ENCODE peak calls at places on chromosomes 5 and 9, in six cellular contexts. V, X, M, Y, D and Q are unnamed samples.
A peak's percentile ranks its signal among the peaks of the same experiment; 100 is the strongest.

GRCh38 chr9:98678244-98678842 is 30.4 kb downstream of the GABBR2 start:
- DNase-seq in X (peak; percentile 42), D (no peak), Y (no peak), M (no peak), V (no peak), Q (no peak)

GRCh38 chr9:138058181-138058580 is 180.6 kb downstream of the CACNA1B start:
- DNase-seq in Y (no peak), V (no peak), D (no peak), M (no peak), X (no peak), Q (no peak)

GRCh38 chr5:173689171-173689676 is 72.8 kb upstream of the BOD1 start:
- DNase-seq in X (no peak), D (no peak), V (no peak), M (no peak), Y (no peak), Q (no peak)

GRCh38 chr5:142680605-142681259 is 5.2 kb downstream of the FGF1 start:
- DNase-seq in D (no peak), V (no peak), M (peak; percentile 77), X (peak; percentile 70), Y (peak; percentile 76), Q (no peak)

GRCh38 chr9:133739408-133740280 is 1.5 kb upstream of the SARDH start:
- DNase-seq in X (no peak), D (no peak), Y (no peak), V (no peak), M (no peak), Q (no peak)

GRCh38 chr9:17942498-17942897 is 363.6 kb downstream of the SH3GL2 start:
- DNase-seq in X (no peak), D (no peak), M (no peak), V (no peak), Y (no peak), Q (no peak)

GRCh38 chr9:109027176-109027575 is 13.9 kb upstream of the CTNNAL1 start:
- DNase-seq in D (no peak), V (no peak), X (no peak), M (peak; percentile 35), Y (peak; percentile 14), Q (no peak)

GRCh38 chr9:27467486-27467885 is 56.6 kb upstream of the IFNK start:
- DNase-seq in Y (no peak), V (no peak), X (no peak), M (no peak), D (no peak), Q (no peak)

GRCh38 chr5:55037046-55037771 is 13.2 kb downstream of the GZMK start:
- DNase-seq in Y (no peak), D (peak; percentile 16), M (peak; percentile 19), X (peak; percentile 86), V (no peak), Q (peak; percentile 79)

GRCh38 chr5:138439537-138440225 is 824 bp downstream of the REEP2 start:
- DNase-seq in Y (peak; percentile 3), M (no peak), V (no peak), D (no peak), X (peak; percentile 48), Q (no peak)

GRCh38 chr9:6490863-6491262 is 77.9 kb downstream of the UHRF2 start:
- DNase-seq in V (no peak), X (no peak), Y (no peak), M (no peak), D (no peak), Q (no peak)

GRCh38 chr5:35921930-35922329 is 16.5 kb downstream of the CAPSL start:
- DNase-seq in Y (no peak), X (no peak), D (no peak), M (no peak), V (no peak), Q (no peak)

GRCh38 chr9:87606921-87607521 is 109.4 kb downstream of the DAPK1 start:
- DNase-seq in D (no peak), M (peak; percentile 88), X (no peak), V (no peak), Y (peak; percentile 59), Q (no peak)

GRCh38 chr5:68189171-68189570 is 26.4 kb upstream of the PIK3R1 start:
- DNase-seq in D (no peak), X (no peak), Y (no peak), M (no peak), V (no peak), Q (no peak)

GRCh38 chr5:56676091-56676768 is 139.1 kb upstream of the MAP3K1 start:
- DNase-seq in Y (no peak), D (no peak), V (no peak), X (no peak), M (no peak), Q (no peak)

GRCh38 chr5:65327582-65327981 is 154.1 kb downstream of the ADAMTS6 start:
- DNase-seq in Y (peak; percentile 77), M (peak; percentile 89), X (no peak), V (no peak), D (no peak), Q (no peak)

GRCh38 chr9:37663926-37664325 is 13.2 kb downstream of the FRMPD1 start:
- DNase-seq in D (no peak), Y (no peak), M (no peak), X (no peak), V (no peak), Q (no peak)

GRCh38 chr5:91129748-91130147 is 253.4 kb downstream of the ARRDC3 start:
- DNase-seq in V (no peak), X (no peak), M (no peak), D (no peak), Y (no peak), Q (no peak)

GRCh38 chr5:91130759-91131158 is 252.4 kb downstream of the ARRDC3 start:
- DNase-seq in X (no peak), M (no peak), D (no peak), Y (no peak), V (no peak), Q (no peak)

GRCh38 chr5:91126888-91127287 is 256.2 kb downstream of the ARRDC3 start:
- DNase-seq in D (no peak), V (no peak), X (no peak), Y (no peak), M (no peak), Q (no peak)

GRCh38 chr5:91127682-91128081 is 255.4 kb downstream of the ARRDC3 start:
- DNase-seq in V (no peak), Y (no peak), D (no peak), M (no peak), X (no peak), Q (no peak)

GRCh38 chr5:91128604-91129003 is 254.5 kb downstream of the ARRDC3 start:
- DNase-seq in Y (peak; percentile 25), D (no peak), X (no peak), V (no peak), M (no peak), Q (no peak)
- H3K4me1 ChIP-seq in Y (peaks cover 15% of the 10 kb centered on the region), D (no peaks in the 10 kb centered on the region), X (no peaks in the 10 kb centered on the region), V (no peaks in the 10 kb centered on the region), M (peaks cover 14% of the 10 kb centered on the region), Q (no peaks in the 10 kb centered on the region)

GRCh38 chr9:121295662-121296191 is 27.8 kb downstream of the GSN start:
- DNase-seq in X (no peak), M (no peak), Y (no peak), V (no peak), D (no peak), Q (no peak)
- H3K27ac ChIP-seq in X (no peak overlapping the region), M (no peak overlapping the region), Y (no peak overlapping the region), V (no peak overlapping the region), D (no peak overlapping the region), Q (no peak overlapping the region)

DNA sequence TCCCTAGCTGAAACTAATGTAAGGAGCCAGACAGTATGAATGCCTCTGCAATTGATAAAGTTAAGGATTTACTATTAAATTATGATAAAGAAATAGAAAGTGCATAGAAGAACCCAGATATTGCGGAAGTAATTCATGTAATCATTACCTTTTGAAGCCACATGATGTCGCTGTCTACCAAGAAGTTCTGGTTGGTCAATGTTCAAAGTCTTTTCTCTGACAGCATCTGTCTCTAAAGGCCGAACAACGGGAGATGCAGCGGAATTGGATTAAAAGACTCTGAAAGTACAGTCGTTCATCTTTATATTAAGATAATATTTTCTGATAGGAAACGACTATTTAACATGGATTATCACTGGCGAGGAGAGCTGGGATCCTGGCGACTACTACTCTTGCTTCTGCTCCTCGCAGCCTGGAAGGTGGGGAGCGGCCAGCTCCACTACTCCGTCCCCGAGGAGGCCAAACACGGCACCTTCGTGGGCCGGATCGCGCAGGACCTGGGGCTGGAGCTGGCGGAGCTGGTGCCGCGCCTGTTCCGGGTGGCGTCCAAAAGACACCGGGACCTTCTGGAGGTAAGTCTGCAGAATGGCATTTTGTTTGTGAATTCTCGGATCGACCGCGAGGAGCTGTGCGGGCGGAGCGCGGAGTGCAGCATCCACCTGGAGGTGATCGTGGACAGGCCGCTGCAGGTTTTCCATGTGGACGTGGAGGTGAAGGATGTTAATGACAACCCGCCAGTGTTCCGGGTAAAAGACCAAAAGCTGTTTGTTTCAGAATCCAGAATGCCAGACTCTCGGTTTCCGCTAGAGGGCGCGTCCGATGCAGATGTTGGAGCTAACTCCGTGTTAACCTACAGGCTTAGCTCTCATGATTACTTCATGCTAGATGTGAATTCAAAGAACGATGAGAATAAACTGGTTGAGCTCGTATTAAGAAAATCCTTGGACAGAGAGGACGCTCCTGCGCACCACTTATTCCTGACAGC is at the start of gene PCDHA8:
- DNase-seq in M (no peak), X (peak; percentile 77), Y (no peak), V (no peak), D (no peak), Q (no peak)
- H3K4me3 ChIP-seq in M (no peak within 1 kb of the TSS), X (no peak within 1 kb of the TSS), Y (no peak within 1 kb of the TSS), V (peak within 1 kb of the TSS; percentile 63), D (no peak within 1 kb of the TSS), Q (no peak within 1 kb of the TSS)

DNA sequence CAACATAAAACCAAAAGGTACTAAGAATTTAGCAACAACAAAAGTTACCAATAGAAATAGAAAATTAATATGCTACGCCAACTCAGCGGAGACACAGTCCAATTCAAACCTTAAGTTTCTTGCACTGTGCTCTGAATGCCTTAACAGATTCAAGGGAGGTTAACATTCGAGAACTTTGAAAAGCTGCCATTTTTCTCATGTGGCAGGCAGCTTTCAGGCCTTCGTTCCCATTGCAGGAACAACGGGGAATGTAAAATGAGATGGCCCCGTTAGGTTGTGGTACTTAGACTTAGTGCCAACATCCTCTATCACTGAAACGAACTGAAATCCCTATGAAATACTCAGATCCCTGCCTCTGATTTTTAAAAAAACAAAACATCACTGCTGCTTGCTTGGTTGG is 22.4 kb downstream of the FNBP1 start:
- DNase-seq in Y (no peak), V (no peak), D (no peak), M (peak; percentile 18), X (no peak), Q (no peak)
- H3K4me1 ChIP-seq in Y (peaks cover 6% of the 10 kb centered on the region), V (no peaks in the 10 kb centered on the region), D (peaks cover 22% of the 10 kb centered on the region), M (peaks cover 2% of the 10 kb centered on the region), X (no peaks in the 10 kb centered on the region), Q (peaks cover 42% of the 10 kb centered on the region)

GRCh38 chr5:149677721-149678120 is 52.4 kb upstream of the PPARGC1B start:
- DNase-seq in X (no peak), V (no peak), Y (no peak), M (no peak), D (no peak), Q (no peak)
- H3K27ac ChIP-seq in X (no peak overlapping the region), V (no peak overlapping the region), Y (no peak overlapping the region), M (no peak overlapping the region), D (no peak overlapping the region), Q (no peak overlapping the region)

DNA sequence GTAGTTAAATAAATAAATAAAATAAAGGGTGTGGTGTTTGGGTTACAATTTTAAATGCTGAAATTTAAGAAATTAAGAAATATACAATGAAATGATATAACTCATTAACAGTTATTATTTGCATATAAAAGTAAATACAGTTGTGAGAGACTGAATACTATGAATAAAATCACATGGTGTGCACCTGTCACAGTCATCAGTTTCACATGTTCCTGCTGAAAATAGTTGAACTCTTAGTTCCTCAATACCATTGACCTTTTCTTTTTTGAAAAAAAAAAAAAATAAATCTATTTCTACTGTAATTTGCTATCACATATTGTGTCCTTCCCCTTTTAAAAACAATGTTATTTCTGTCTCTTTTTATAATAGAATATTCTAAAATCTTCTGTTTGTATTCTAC is 130.9 kb upstream of the CHD1 start:
- DNase-seq in M (no peak), D (no peak), Y (no peak), V (no peak), X (no peak), Q (no peak)
- H3K4me3 ChIP-seq in M (no peak overlapping the region), D (no peak overlapping the region), Y (no peak overlapping the region), V (no peak overlapping the region), X (no peak overlapping the region), Q (no peak overlapping the region)